ENCODE peak calls at places on chromosomes 11 and 22, in eight cellular contexts. L is PC-3, S is GM20000, Q is fibroblast of the aortic adventitia, P is lower lobe of right lung, D is tibial artery, C is adrenal gland, X is progenitor cell of endocrine pancreas. E is an unnamed sample.

GRCh38 chr11:2380807-2381350 is 3.8 kb downstream of the CD81 start:
- DNase-seq in L (no peak), S (peak), Q (no peak), P (peak), D (peak), C (peak), X (no peak), E (peak)

GRCh38 chr11:62719302-62719978 is 7.8 kb downstream of the HNRNPUL2 start:
- DNase-seq in L (no peak), S (no peak), Q (no peak), P (no peak), D (no peak), C (no peak), X (no peak), E (no peak)

GRCh38 chr22:45597460-45598192 is 74.0 kb upstream of the ATXN10 start:
- DNase-seq in L (peak), S (no peak), Q (no peak), P (peak), D (no peak), C (no peak), X (no peak), E (no peak)

GRCh38 chr11:46114378-46114777 is 6.9 kb downstream of the PHF21A start:
- DNase-seq in L (no peak), S (no peak), Q (no peak), P (no peak), D (no peak), C (no peak), X (no peak), E (no peak)

GRCh38 chr11:34851916-34852315 is 64.3 kb downstream of the APIP start:
- DNase-seq in L (no peak), S (no peak), Q (no peak), P (no peak), D (no peak), C (no peak), X (no peak), E (no peak)

GRCh38 chr11:64084962-64085710 is 49.4 kb downstream of the FLRT1 start:
- DNase-seq in L (no peak), S (no peak), Q (no peak), P (no peak), D (no peak), C (no peak), X (peak), E (no peak)

GRCh38 chr11:62850911-62851806 is 11.8 kb upstream of the WDR74 start:
- DNase-seq in L (peak), S (no peak), Q (no peak), P (no peak), D (no peak), C (no peak), X (no peak), E (no peak)

GRCh38 chr11:24617856-24618255 is 121.0 kb downstream of the LUZP2 start:
- DNase-seq in L (peak), S (no peak), Q (peak), P (no peak), D (no peak), C (no peak), X (no peak), E (no peak)

GRCh38 chr11:61542661-61543060 is 34.1 kb downstream of the LRRC10B start:
- DNase-seq in L (no peak), S (no peak), Q (no peak), P (no peak), D (no peak), C (no peak), X (no peak), E (no peak)

GRCh38 chr11:8913961-8914660 is 3.1 kb downstream of the AKIP1 start:
- DNase-seq in L (peak), S (peak), Q (peak), P (no peak), D (no peak), C (peak), X (no peak), E (peak)

GRCh38 chr11:35614949-35615569 is 3.2 kb upstream of the FJX1 start:
- DNase-seq in L (peak), S (no peak), Q (peak), P (no peak), D (no peak), C (no peak), X (no peak), E (no peak)

GRCh38 chr22:50281384-50281760 is 11.2 kb upstream of the MAPK11 start:
- DNase-seq in L (no peak), S (no peak), Q (no peak), P (no peak), D (no peak), C (no peak), X (no peak), E (no peak)

GRCh38 chr11:41848349-41848748 is 388.9 kb upstream of the LRRC4C start:
- DNase-seq in L (no peak), S (no peak), Q (no peak), P (no peak), D (no peak), C (no peak), X (no peak), E (no peak)

GRCh38 chr22:24926849-24927579 is 19.5 kb downstream of the LHFPL7 start:
- DNase-seq in L (peak), S (no peak), Q (peak), P (no peak), D (no peak), C (no peak), X (no peak), E (no peak)

GRCh38 chr11:111347723-111348115 is 31.4 kb downstream of the POU2AF1 start:
- DNase-seq in L (peak), S (no peak), Q (peak), P (no peak), D (no peak), C (no peak), X (no peak), E (no peak)

GRCh38 chr11:107018902-107019493 is 722 bp upstream of the GUCY1A2 start:
- DNase-seq in L (peak), S (peak), Q (peak), P (peak), D (peak), C (peak), X (peak), E (peak)

GRCh38 chr22:44188986-44189630 is 8.4 kb downstream of the PARVG start:
- DNase-seq in L (no peak), S (no peak), Q (no peak), P (no peak), D (no peak), C (no peak), X (no peak), E (no peak)

GRCh38 chr11:34791725-34792124 is 124.5 kb downstream of the APIP start:
- DNase-seq in L (no peak), S (peak), Q (no peak), P (no peak), D (no peak), C (no peak), X (no peak), E (no peak)

GRCh38 chr11:1160231-1161101 is 2.7 kb downstream of the MUC5AC start:
- DNase-seq in L (no peak), S (peak), Q (no peak), P (no peak), D (peak), C (no peak), X (peak), E (peak)

GRCh38 chr22:27740192-27740748 is 61.3 kb downstream of the MN1 start:
- DNase-seq in L (peak), S (no peak), Q (no peak), P (no peak), D (peak), C (no peak), X (no peak), E (no peak)
- TF ChIP-seq CTCF in L (no peak), S (no peak), Q (no peak), P (no peak), D (no peak), C (no peak), X (no peak), E (no peak)

DNA sequence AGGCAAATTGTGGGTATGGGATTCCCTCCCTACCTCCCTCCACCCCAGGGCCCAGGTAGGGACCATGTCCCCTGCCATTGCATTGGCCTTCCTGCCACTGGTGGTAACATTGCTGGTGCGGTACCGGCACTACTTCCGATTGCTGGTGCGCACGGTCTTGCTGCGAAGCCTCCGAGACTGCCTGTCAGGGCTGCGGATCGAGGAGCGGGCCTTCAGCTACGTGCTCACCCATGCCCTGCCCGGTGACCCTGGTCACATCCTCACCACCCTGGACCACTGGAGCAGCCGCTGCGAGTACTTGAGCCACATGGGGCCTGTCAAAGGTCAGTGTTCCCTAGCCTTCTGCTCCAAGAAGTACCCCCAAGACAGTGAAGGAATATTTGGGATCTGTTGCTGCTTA is at the start of gene TOMT:
- DNase-seq in L (no peak), S (no peak), Q (no peak), P (no peak), D (no peak), C (no peak), X (no peak), E (no peak)
- TF ChIP-seq CTCF in L (no peak), S (no peak), Q (no peak), P (no peak), D (no peak), C (no peak), X (no peak), E (no peak)

GRCh38 chr22:47392054-47392347 is 629.6 kb downstream of the TBC1D22A start:
- DNase-seq in L (no peak), S (no peak), Q (no peak), P (no peak), D (no peak), C (no peak), X (no peak), E (no peak)

GRCh38 chr22:47393191-47393590 is 630.7 kb downstream of the TBC1D22A start:
- DNase-seq in L (no peak), S (no peak), Q (no peak), P (no peak), D (no peak), C (no peak), X (no peak), E (no peak)

GRCh38 chr22:47394504-47395440 is 632.3 kb downstream of the TBC1D22A start:
- DNase-seq in L (no peak), S (no peak), Q (no peak), P (no peak), D (peak), C (no peak), X (no peak), E (no peak)

GRCh38 chr22:47391169-47392053 is 629.0 kb downstream of the TBC1D22A start:
- DNase-seq in L (no peak), S (no peak), Q (no peak), P (no peak), D (no peak), C (no peak), X (no peak), E (no peak)

GRCh38 chr22:47392729-47393128 is 630.3 kb downstream of the TBC1D22A start:
- DNase-seq in L (no peak), S (no peak), Q (no peak), P (no peak), D (no peak), C (no peak), X (no peak), E (no peak)
- TF ChIP-seq CTCF in L (no peak), S (no peak), Q (no peak), P (no peak), D (no peak), C (no peak), X (no peak), E (no peak)

GRCh38 chr11:6062691-6063358 is 32.3 kb upstream of the OR56A1 start:
- DNase-seq in L (no peak), S (no peak), Q (no peak), P (no peak), D (no peak), C (no peak), X (no peak), E (no peak)

GRCh38 chr11:6052374-6052773 is 21.8 kb upstream of the OR56A1 start:
- DNase-seq in L (no peak), S (no peak), Q (no peak), P (no peak), D (no peak), C (no peak), X (no peak), E (no peak)

GRCh38 chr11:6055569-6055968 is 25.0 kb upstream of the OR56A1 start:
- DNase-seq in L (no peak), S (no peak), Q (no peak), P (no peak), D (no peak), C (no peak), X (no peak), E (no peak)

GRCh38 chr11:6061475-6061874 is 30.9 kb upstream of the OR56A1 start:
- DNase-seq in L (no peak), S (no peak), Q (no peak), P (no peak), D (no peak), C (no peak), X (no peak), E (no peak)

DNA sequence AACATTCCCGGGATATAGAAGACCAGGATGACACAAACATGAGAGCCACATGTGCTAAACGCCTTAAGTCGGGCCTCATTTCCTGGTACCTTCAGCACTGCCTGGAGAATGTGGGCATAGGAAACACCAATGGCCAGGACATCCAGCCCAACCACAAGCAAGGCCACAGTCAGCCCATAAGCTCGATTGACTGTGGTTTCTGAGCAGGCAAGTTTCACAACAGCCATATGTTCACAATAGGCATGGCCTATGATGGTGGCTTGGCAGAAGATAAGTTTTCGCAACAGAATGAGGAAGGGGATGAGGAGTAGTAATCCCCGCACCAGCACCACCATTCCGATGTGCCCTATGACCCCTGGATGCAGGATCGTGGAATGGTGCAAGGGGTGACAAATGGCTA is 26.9 kb upstream of the OR56A1 start:
- DNase-seq in L (no peak), S (no peak), Q (no peak), P (no peak), D (no peak), C (no peak), X (no peak), E (no peak)
- TF ChIP-seq CTCF in L (no peak), S (no peak), Q (no peak), P (no peak), D (no peak), C (no peak), X (no peak), E (no peak)

DNA sequence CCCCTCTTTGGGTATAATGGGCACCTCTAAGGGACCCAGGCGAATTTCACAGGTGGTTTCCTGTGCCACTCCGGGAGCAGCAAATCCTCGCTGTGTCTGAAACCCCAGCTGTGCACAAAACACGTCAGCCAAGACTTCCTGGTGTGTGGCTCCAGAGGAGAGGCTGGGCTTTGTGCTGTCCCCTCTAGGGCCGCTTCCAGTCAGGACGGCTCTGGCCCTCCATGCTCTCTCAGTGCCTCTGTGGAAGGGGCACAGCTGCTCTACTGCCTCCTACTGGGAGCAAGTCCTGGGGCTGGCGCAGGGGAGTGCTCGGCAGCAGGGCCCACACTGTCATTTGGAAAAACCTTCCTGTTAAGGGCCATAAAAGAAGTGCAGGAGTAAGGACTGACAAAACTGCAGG is 23.7 kb upstream of the ARFGAP3 start:
- DNase-seq in L (no peak), S (no peak), Q (no peak), P (no peak), D (no peak), C (no peak), X (no peak), E (no peak)
- TF ChIP-seq CTCF in L (peak), S (no peak), Q (no peak), P (no peak), D (no peak), C (no peak), X (peak), E (peak)

DNA sequence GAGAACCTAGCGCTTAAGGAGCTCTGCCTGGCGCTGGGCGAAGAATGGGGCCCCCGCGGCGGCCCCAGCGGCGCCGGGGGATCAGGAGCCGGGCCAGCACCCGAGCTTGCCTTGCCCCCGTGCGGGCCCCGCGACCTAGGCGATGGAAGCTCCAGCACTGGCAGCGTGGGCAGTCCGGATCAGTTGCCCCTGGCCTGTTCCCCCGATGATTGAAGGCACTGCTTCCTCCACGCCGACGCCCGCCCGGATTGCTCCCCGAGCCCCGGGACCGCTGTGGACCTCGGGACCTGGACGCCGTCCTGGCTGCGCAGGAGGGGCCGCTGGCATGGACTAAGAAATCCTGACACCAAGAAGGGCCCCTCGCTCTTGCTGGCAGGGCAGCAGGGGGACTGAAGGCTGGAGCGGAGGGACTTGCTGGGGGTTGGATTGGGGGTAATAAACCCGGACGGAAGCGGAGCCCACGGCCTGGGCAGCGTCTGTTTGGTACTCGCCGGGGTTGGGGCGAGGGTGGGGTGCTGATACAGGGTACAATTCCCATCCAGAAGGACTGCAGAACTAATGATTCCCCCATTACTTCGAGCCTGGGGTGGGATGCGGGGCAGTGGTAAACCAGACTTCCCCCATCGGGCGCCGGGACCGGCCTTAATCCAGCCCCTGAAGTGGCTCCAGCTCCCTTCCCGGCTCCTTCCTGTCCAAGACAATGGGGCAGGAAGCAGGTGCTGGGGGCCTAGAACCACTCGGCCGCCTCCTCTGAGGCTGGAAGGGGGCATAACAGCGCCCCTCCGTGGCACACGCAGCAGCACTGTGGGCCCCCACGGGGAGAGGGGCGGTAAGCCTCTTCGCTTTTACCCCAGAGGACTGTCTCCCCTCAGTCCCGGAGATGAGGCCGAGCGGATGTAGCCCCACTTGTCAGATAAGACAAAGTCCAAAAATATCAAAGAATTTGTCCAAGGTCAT is 985 bp downstream of the CCDC85B start:
- DNase-seq in L (peak), S (no peak), Q (no peak), P (peak), D (peak), C (peak), X (no peak), E (no peak)
- TF ChIP-seq CTCF in L (peak), S (peak), Q (peak), P (peak), D (peak), C (no peak), X (no peak), E (peak)

GRCh38 chr11:10181811-10182210 is 112.2 kb downstream of the SBF2 start:
- DNase-seq in L (peak), S (peak), Q (peak), P (no peak), D (no peak), C (no peak), X (no peak), E (peak)
- TF ChIP-seq CTCF in L (peak), S (no peak), Q (peak), P (peak), D (no peak), C (peak), X (peak), E (no peak)

DNA sequence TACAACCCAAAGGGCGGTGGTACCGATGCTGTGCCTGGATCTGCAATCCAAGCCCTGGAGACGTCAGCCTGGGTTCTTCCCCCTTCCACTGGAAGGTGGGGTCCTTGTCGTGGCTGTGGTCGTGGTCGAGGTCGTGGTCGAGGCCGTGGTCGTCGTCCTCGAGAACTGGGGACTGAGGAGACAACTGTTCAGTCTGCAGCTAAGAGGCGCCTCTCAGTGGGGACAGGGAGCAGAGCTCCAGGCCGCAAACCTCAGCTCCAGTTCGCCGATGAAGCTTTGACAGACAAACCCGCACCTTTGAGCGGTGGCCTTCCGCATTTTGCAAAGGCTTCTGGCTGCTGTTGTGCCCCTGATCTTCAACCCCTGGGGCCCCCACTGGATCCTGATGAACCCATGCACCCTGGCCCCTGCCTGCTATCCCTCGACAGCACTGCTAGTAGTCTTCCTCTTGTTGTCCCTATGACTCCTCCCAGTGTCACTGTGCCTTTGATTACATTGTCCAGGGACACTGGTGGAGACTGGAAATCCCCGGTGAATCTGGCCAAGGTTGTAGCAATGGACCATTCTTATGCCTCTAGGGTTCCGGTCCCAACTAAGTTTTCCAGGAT is 1.5 kb downstream of the KDM4F start:
- DNase-seq in L (no peak), S (no peak), Q (no peak), P (no peak), D (no peak), C (no peak), X (no peak), E (no peak)
- TF ChIP-seq CTCF in L (no peak), S (no peak), Q (no peak), P (no peak), D (no peak), C (no peak), X (no peak), E (no peak)